ENCODE peak calls at places on chromosomes 4 and X, in ten cellular contexts. F, Z, J, E, G, H, X, Q, K and L are unnamed samples.

GRCh38 chrX:45872480-45872879 is 671.8 kb upstream of the DIPK2B start:
- DNase-seq in G (no peak), J (no peak), K (no peak), F (no peak), H (no peak), Q (no peak), X (no peak), Z (no peak), E (no peak), L (no peak)

GRCh38 chr4:151266542-151266941 is 10.4 kb upstream of the PRSS48 start:
- DNase-seq in H (no peak), E (no peak), Z (no peak), G (no peak), Q (no peak), J (no peak), X (no peak), F (no peak), K (no peak), L (no peak)

GRCh38 chrX:111543212-111543762 is 31.8 kb downstream of the SERTM2 start:
- DNase-seq in Z (no peak), H (peak), G (no peak), X (no peak), E (no peak), J (no peak), F (no peak), K (no peak), Q (no peak), L (no peak)

GRCh38 chrX:17206584-17206983 is 168.4 kb upstream of the NHS start:
- DNase-seq in F (no peak), J (no peak), G (no peak), Q (no peak), Z (no peak), K (no peak), E (no peak), X (no peak), H (peak), L (no peak)

GRCh38 chrX:118475903-118476302 is 19.7 kb upstream of the DOCK11 start:
- DNase-seq in Z (peak), F (no peak), J (no peak), K (no peak), X (no peak), H (no peak), G (no peak), Q (no peak), E (no peak), L (no peak)

GRCh38 chr4:162274354-162274753 is 110.6 kb upstream of the FSTL5 start:
- DNase-seq in Q (no peak), E (peak), X (no peak), G (no peak), Z (no peak), K (no peak), J (no peak), F (no peak), H (no peak), L (no peak)

GRCh38 chrX:38332505-38332904 is 5.2 kb upstream of the RPGR start:
- DNase-seq in H (no peak), F (no peak), G (no peak), K (no peak), X (no peak), Q (no peak), J (no peak), E (no peak), Z (no peak), L (no peak)

GRCh38 chrX:153946910-153947769 is 2.7 kb upstream of the RENBP start:
- DNase-seq in Z (peak), E (peak), F (peak), K (no peak), Q (no peak), X (peak), G (peak), J (peak), H (peak), L (peak)

GRCh38 chrX:48631376-48632090 is 34.2 kb downstream of the WDR13 start:
- DNase-seq in Q (peak), X (peak), H (peak), F (peak), G (peak), J (peak), K (peak), E (peak), Z (peak), L (peak)

GRCh38 chrX:51728202-51728601 is 15.0 kb upstream of the GSPT2 start:
- DNase-seq in Z (no peak), Q (no peak), H (no peak), X (no peak), G (no peak), F (no peak), K (no peak), J (no peak), E (no peak), L (no peak)

GRCh38 chr4:168496834-168497233 is at the start of gene PALLD:
- DNase-seq in Z (peak), F (no peak), J (no peak), E (no peak), K (no peak), Q (no peak), G (no peak), X (peak), H (peak), L (peak)

GRCh38 chrX:30612250-30612655 is 34.7 kb upstream of the TASL start:
- DNase-seq in F (no peak), H (no peak), J (no peak), X (no peak), Q (no peak), G (peak), E (no peak), Z (no peak), K (no peak), L (no peak)

GRCh38 chr4:6017030-6017429 is 1.2 kb downstream of the C4orf50 start:
- DNase-seq in Z (no peak), J (no peak), G (no peak), K (no peak), Q (no peak), X (no peak), H (no peak), E (no peak), F (no peak), L (no peak)

GRCh38 chr4:88794087-88794486 is 96.5 kb upstream of the NAP1L5 start:
- DNase-seq in Q (no peak), F (no peak), G (no peak), X (no peak), K (no peak), J (no peak), Z (no peak), H (no peak), E (no peak), L (no peak)